ENCODE peak calls at places on chromosome 11, in seven cellular contexts. H is IMR-90, U is A549, J is HCT116, K is esophagus squamous epithelium, X is tibial nerve, N is stomach. E is an unnamed sample.

GRCh38 chr11:117218133-117218915 is 13.5 kb downstream of the PCSK7 start:
- DNase-seq in H (peak), U (no peak), J (no peak), K (no peak), X (no peak), N (no peak), E (no peak)

GRCh38 chr11:133892584-133893380 is 47.5 kb upstream of the SPATA19 start:
- DNase-seq in H (no peak), U (no peak), J (no peak), K (no peak), X (no peak), N (no peak), E (peak)

GRCh38 chr11:57781529-57781943 is 19.9 kb downstream of the CTNND1 start:
- DNase-seq in H (peak), U (no peak), J (peak), K (no peak), X (no peak), N (peak), E (no peak)

GRCh38 chr11:31856248-31856647 is 45.1 kb upstream of the PAX6 start:
- DNase-seq in H (no peak), U (no peak), J (no peak), K (no peak), X (no peak), N (no peak), E (no peak)

GRCh38 chr11:68354181-68354872 is 41.9 kb downstream of the LRP5 start:
- DNase-seq in H (peak), U (peak), J (peak), K (no peak), X (peak), N (peak), E (peak)

GRCh38 chr11:117986981-117987495 is 844 bp downstream of the IL10RA start:
- DNase-seq in H (no peak), U (no peak), J (no peak), K (no peak), X (no peak), N (no peak), E (no peak)

GRCh38 chr11:4025957-4026324 is 68.7 kb upstream of the RRM1 start:
- DNase-seq in H (peak), U (no peak), J (no peak), K (no peak), X (no peak), N (no peak), E (no peak)

GRCh38 chr11:12871788-12872321 is 137.3 kb upstream of the RASSF10 start:
- DNase-seq in H (peak), U (peak), J (no peak), K (no peak), X (no peak), N (no peak), E (no peak)

GRCh38 chr11:28346209-28346608 is 238.0 kb downstream of the METTL15 start:
- DNase-seq in H (no peak), U (no peak), J (no peak), K (no peak), X (no peak), N (no peak), E (no peak)

GRCh38 chr11:94897330-94897768 is 76.0 kb downstream of the CWC15 start:
- DNase-seq in H (peak), U (peak), J (peak), K (no peak), X (peak), N (peak), E (peak)

GRCh38 chr11:77557553-77557952 is 32.2 kb upstream of the AQP11 start:
- DNase-seq in H (peak), U (peak), J (no peak), K (no peak), X (no peak), N (no peak), E (no peak)

GRCh38 chr11:67463680-67464410 is 5.2 kb downstream of the TMEM134 start:
- DNase-seq in H (no peak), U (peak), J (peak), K (no peak), X (peak), N (peak), E (peak)

GRCh38 chr11:93902921-93903320 is 52.5 kb upstream of the VSTM5 start:
- DNase-seq in H (no peak), U (no peak), J (no peak), K (no peak), X (no peak), N (no peak), E (no peak)

GRCh38 chr11:75105462-75105925 is 8.8 kb upstream of the OR2AT4 start:
- DNase-seq in H (no peak), U (peak), J (peak), K (no peak), X (no peak), N (no peak), E (no peak)

GRCh38 chr11:12224537-12224893 is 114.1 kb downstream of the MICAL2 start:
- DNase-seq in H (peak), U (no peak), J (no peak), K (peak), X (peak), N (peak), E (peak)

GRCh38 chr11:75777461-75778110 is 9.0 kb downstream of the DGAT2 start:
- DNase-seq in H (no peak), U (no peak), J (no peak), K (no peak), X (no peak), N (no peak), E (no peak)

GRCh38 chr11:127070808-127071207 is 70.2 kb upstream of the KIRREL3 start:
- DNase-seq in H (no peak), U (no peak), J (no peak), K (no peak), X (no peak), N (no peak), E (no peak)

GRCh38 chr11:119493712-119494111 is 70.7 kb upstream of the THY1 start:
- DNase-seq in H (peak), U (no peak), J (no peak), K (no peak), X (no peak), N (peak), E (no peak)

GRCh38 chr11:10455637-10456487 is 798 bp downstream of the AMPD3 start:
- DNase-seq in H (peak), U (peak), J (peak), K (peak), X (peak), N (peak), E (peak)

GRCh38 chr11:1462576-1462975 is 24.0 kb downstream of the MOB2 start:
- DNase-seq in H (no peak), U (no peak), J (no peak), K (no peak), X (no peak), N (no peak), E (no peak)

GRCh38 chr11:77081976-77082836 is 15.4 kb downstream of the CAPN5 start:
- DNase-seq in H (no peak), U (no peak), J (no peak), K (no peak), X (no peak), N (peak), E (peak)

GRCh38 chr11:72641900-72642814 is 32.1 kb downstream of the PDE2A start:
- DNase-seq in H (no peak), U (peak), J (no peak), K (no peak), X (no peak), N (peak), E (peak)

GRCh38 chr11:11407065-11407737 is 54.2 kb upstream of the CSNK2A3 start:
- DNase-seq in H (no peak), U (no peak), J (no peak), K (no peak), X (no peak), N (no peak), E (no peak)

GRCh38 chr11:118180300-118180703 is 3.9 kb upstream of the SCN2B start:
- DNase-seq in H (no peak), U (peak), J (peak), K (no peak), X (peak), N (no peak), E (no peak)

GRCh38 chr11:109960831-109961230 is 132.4 kb upstream of the ZC3H12C start:
- DNase-seq in H (peak), U (no peak), J (no peak), K (no peak), X (peak), N (no peak), E (peak)

DNA sequence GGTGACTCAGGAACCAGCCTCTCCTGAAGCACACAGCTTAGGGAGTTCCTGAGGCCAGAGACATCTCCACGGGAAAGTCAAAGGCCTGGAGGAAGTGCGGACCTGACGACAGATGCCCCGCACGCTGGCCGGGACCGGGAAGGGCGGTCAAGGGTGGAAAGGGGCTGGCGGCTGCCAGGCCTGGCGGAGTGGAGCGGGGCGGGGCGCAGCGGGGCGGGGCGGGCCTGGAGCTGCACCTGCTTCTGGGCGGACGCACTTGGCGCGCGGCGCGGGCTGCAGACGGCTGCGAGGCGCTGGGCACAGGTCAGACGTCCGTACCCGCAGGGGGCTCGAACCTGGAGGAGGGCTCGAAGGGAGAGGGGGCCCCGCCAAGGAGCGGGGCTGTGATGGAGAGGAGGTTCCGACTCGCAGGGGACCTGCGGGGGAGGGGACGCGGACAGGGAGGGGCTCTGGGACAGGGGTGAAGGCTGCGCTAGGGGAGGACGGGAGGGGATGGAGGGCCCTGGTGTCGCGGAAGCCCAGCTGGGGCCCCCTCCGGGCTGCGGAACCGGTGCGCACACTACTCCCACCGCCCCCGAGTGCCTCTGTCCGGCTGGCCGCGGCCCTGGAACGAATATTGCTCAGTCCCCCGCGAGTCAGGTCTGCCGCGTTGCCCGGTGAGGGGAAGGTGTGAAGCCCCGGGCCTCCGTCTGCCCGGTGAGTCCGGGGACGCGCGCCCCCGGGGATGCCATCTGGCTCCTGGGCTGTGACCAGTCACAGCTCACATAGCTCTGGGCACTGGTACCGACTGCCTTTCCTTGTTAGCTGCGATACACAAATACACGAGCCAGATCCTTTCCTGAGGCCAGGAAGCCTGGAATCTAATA is at the start of gene TMEM45B:
- DNase-seq in H (no peak), U (no peak), J (no peak), K (no peak), X (no peak), N (peak), E (no peak)
- H3K4me3 ChIP-seq in H (no peak), U (peak), J (no peak), K (peak), X (peak), N (peak), E (peak)

GRCh38 chr11:71474141-71474770 is 21.3 kb downstream of the NADSYN1 start:
- DNase-seq in H (no peak), U (no peak), J (no peak), K (no peak), X (no peak), N (no peak), E (no peak)
- TF ChIP-seq CTCF in H (no peak), U (no peak), J (no peak), K (no peak), X (no peak), N (no peak), E (no peak)

GRCh38 chr11:63813035-63813562 is at the start of gene SPINDOC:
- DNase-seq in H (peak), U (peak), J (no peak), K (no peak), X (peak), N (peak), E (peak)
- TF ChIP-seq POLR2A in H (peak), U (peak), J (peak), K (no peak), X (no peak), N (no peak), E (no peak)

DNA sequence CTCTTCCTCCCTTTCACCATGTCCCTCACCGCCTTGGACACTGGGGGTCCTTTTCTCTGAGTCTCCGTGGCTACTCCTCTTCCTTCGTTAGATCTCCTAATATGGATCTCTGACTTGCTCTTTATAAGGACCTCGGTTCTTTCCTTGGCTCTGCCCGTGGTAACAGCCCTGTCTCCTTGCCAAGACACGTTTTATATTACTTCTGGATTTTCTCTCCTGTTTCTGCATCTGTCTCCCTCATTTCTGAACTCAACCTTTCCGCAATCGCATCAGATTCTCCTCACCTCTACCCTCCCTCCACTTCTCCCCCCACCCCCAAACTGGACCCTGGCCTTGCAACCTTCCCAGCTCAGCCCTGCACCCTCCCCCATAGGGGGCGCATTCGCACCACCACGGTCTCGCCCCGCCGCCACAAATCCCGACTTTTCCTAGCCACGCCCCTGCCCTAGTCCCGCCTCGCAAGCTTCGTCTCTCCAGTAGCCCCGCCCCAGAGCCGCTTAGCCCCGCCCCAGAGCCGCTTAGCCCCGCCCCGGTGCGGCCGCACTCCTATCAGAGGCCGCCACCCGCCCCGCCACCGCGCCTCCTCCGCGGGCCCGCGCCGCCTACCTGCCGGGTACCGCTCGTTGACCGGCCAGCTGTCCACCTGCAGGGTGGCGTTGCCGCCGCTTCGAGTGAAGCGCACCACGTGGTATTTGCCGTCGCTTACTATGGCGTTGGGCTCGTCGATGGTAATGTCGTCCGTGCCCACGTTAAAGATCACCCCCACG is 39.0 kb downstream of the SLC22A12 start:
- DNase-seq in H (no peak), U (peak), J (peak), K (no peak), X (no peak), N (no peak), E (no peak)
- H3K4me3 ChIP-seq in H (no peak), U (no peak), J (no peak), K (no peak), X (no peak), N (no peak), E (no peak)

DNA sequence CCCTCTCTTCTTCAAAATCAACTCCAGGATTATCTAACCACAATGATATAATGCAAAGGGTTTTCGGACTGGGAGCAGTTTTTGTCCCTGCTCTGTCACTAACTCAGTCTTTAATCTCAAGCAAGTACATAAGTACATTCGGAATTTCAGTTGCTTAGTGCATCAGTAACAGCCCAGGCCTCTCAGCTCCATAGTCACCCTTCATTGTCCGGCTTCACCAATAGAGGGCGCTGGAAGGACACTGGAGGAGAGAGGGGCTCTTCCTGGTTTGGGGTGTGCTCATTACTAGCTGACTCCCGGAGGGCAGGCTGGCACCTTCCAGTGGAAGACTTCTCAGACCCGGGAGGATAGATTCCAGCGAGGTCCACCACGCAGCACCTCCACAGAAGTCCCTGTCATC is 90.4 kb upstream of the PDGFD start:
- DNase-seq in H (no peak), U (peak), J (peak), K (no peak), X (no peak), N (peak), E (no peak)
- TF ChIP-seq CTCF in H (peak), U (no peak), J (peak), K (peak), X (no peak), N (no peak), E (no peak)

GRCh38 chr11:61361686-61362541 is at the start of the genes CYB561A3 and TMEM138:
- DNase-seq in H (peak), U (peak), J (peak), K (peak), X (peak), N (peak), E (peak)
- TF ChIP-seq POLR2A in H (peak), U (peak), J (peak), K (no peak), X (peak), N (no peak), E (no peak)

DNA sequence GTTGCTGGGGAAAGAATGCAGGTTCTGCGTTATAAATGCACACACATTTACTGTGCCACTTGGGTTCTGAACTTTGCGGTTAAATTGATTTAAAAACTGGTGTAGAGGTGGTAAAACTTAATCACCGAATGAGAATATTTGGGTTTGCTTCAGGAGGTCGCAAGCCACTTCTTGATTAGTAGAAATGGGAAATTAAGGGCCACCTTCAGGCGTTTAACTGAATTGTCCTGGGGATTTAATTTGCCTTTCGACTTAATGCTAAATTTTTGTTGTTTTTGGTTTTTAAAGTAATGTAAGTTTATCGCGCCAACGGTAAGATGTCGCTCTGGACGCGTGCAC is 460 bp upstream of the NCR3LG1 start:
- DNase-seq in H (no peak), U (peak), J (no peak), K (no peak), X (no peak), N (no peak), E (no peak)
- H3K4me3 ChIP-seq in H (peak), U (peak), J (no peak), K (peak), X (peak), N (peak), E (no peak)

DNA sequence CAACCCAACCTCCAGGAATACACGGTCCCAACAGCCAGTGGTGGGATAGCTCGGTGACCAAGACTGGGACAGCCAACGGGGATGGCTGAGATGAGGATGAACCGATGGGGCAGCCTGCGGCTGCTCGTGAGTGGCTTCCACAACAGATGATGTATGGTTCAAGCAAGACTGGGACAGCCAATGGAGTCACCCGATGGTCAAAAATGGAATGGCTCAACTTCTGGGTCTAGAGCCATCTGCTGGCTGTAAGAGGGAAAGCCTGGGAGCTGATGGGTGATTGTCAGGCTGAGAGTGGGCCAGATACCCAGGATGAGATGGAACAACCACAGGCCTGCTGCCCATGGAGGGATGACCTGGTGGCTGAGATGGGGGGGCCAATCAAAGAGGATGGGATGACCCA is 35.5 kb downstream of the SYT7 start:
- DNase-seq in H (no peak), U (peak), J (peak), K (no peak), X (no peak), N (no peak), E (no peak)
- TF ChIP-seq CTCF in H (peak), U (peak), J (peak), K (no peak), X (no peak), N (no peak), E (no peak)

DNA sequence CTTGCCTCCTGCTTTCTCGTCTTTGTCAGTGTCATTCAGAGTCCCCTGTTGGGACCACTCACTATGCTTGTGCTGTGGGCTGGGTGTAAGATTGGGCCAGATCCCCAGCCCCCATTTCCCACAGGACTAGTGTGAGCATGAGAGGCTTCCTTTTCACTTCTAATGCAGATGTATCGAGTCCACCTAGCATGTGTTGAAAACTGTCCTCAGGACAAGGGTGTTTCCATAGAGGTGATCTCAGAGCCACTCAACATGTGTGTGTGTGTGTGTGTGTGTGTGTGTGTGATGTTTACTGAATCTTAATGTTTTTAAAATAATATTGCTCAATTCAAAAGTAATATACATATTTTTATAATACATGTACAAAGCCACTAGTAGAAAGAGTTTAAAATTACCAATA is 11.4 kb upstream of the CD44 start:
- DNase-seq in H (no peak), U (no peak), J (no peak), K (no peak), X (no peak), N (no peak), E (no peak)
- TF ChIP-seq POLR2A in H (no peak), U (no peak), J (no peak), K (no peak), X (no peak), N (no peak), E (no peak)

E was measured in lower leg skin.